ENCODE peak calls at places on chromosomes 4 and X, in six cellular contexts. P is heart left ventricle, I is kidney epithelial cell, V is astrocyte, H is H7, Q is fibroblast of mammary gland. B is an unnamed sample.

GRCh38 chr4:6327220-6327917 is 57.7 kb downstream of the WFS1 start:
- DNase-seq in H (peak), V (no peak), I (no peak), P (peak), Q (peak), B (peak)

GRCh38 chrX:148620023-148620422 is 119.6 kb downstream of the AFF2 start:
- DNase-seq in P (no peak), Q (no peak), I (no peak), V (peak), H (no peak), B (no peak)

GRCh38 chr4:7425591-7426468 is 8.9 kb downstream of the PSAPL1 start:
- DNase-seq in P (no peak), I (no peak), Q (no peak), V (no peak), H (peak), B (no peak)

GRCh38 chr4:2932951-2933565 is 30.1 kb downstream of the NOP14 start:
- DNase-seq in P (no peak), Q (no peak), H (peak), I (no peak), V (no peak), B (no peak)

GRCh38 chr4:111678466-111678865 is 466.8 kb upstream of the FAM241A start:
- DNase-seq in H (no peak), Q (peak), P (no peak), V (peak), I (peak), B (peak)

GRCh38 chrX:154693394-154693793 is 40.0 kb upstream of the CTAG2 start:
- DNase-seq in I (no peak), H (no peak), Q (no peak), V (no peak), P (no peak), B (no peak)

GRCh38 chr4:151887151-151887815 is 126.5 kb upstream of the GATB start:
- DNase-seq in H (no peak), I (peak), P (no peak), Q (peak), V (peak), B (peak)

GRCh38 chr4:7764466-7764865 is 175.2 kb downstream of the AFAP1 start:
- DNase-seq in I (no peak), Q (no peak), V (no peak), H (no peak), P (no peak), B (no peak)

GRCh38 chr4:159606835-159607234 is 504.0 kb downstream of the RAPGEF2 start:
- DNase-seq in P (no peak), H (no peak), Q (no peak), V (peak), I (no peak), B (no peak)

GRCh38 chrX:66544181-66544580 is 94.7 kb downstream of the EDA2R start:
- DNase-seq in I (no peak), V (no peak), H (no peak), P (no peak), Q (no peak), B (no peak)

GRCh38 chr4:48462363-48462762 is 20.8 kb upstream of the SLC10A4 start:
- DNase-seq in H (no peak), P (no peak), Q (no peak), V (no peak), I (no peak), B (no peak)

GRCh38 chr4:123449780-123450179 is 53.2 kb downstream of the SPRY1 start:
- DNase-seq in Q (peak), P (no peak), V (peak), H (no peak), I (peak), B (no peak)

GRCh38 chrX:10098235-10098819 is 58.4 kb upstream of the CLCN4 start:
- DNase-seq in P (no peak), H (no peak), I (no peak), Q (peak), V (no peak), B (no peak)

GRCh38 chr4:113476800-113477199 is 284.7 kb downstream of the CAMK2D start:
- DNase-seq in Q (peak), I (no peak), H (no peak), P (no peak), V (no peak), B (peak)

GRCh38 chrX:51456246-51456645 is 40.1 kb downstream of the NUDT11 start:
- DNase-seq in Q (no peak), V (no peak), H (no peak), P (no peak), I (no peak), B (no peak)

GRCh38 chr4:118765399-118765798 is 70.5 kb downstream of the SEC24D start:
- DNase-seq in I (peak), H (no peak), Q (peak), P (no peak), V (peak), B (peak)

GRCh38 chrX:3037218-3037617 is 4.1 kb upstream of the ARSF start:
- DNase-seq in Q (no peak), V (no peak), H (no peak), P (no peak), I (no peak), B (no peak)

GRCh38 chrX:7307720-7308119 is 159.8 kb upstream of the PUDP start:
- DNase-seq in V (no peak), I (no peak), P (no peak), H (no peak), Q (no peak), B (no peak)

GRCh38 chr4:174207370-174207769 is 76.1 kb downstream of the FBXO8 start:
- DNase-seq in Q (peak), P (no peak), V (no peak), I (no peak), H (no peak), B (no peak)

GRCh38 chr4:174198396-174199179 is 84.9 kb downstream of the FBXO8 start:
- DNase-seq in P (no peak), V (peak), H (no peak), Q (peak), I (no peak), B (peak)

GRCh38 chr4:174204194-174204831 is 79.2 kb downstream of the FBXO8 start:
- DNase-seq in I (no peak), V (no peak), Q (no peak), H (peak), P (no peak), B (no peak)

GRCh38 chr4:174199735-174200134 is 83.7 kb downstream of the FBXO8 start:
- DNase-seq in I (no peak), Q (no peak), P (no peak), H (no peak), V (no peak), B (no peak)

GRCh38 chr4:174201898-174202297 is 81.6 kb downstream of the FBXO8 start:
- DNase-seq in H (no peak), Q (no peak), I (no peak), V (no peak), P (no peak), B (no peak)
- H3K4me3 ChIP-seq in H (no peak), Q (no peak), I (no peak), V (no peak), P (no peak), B (no peak)

DNA sequence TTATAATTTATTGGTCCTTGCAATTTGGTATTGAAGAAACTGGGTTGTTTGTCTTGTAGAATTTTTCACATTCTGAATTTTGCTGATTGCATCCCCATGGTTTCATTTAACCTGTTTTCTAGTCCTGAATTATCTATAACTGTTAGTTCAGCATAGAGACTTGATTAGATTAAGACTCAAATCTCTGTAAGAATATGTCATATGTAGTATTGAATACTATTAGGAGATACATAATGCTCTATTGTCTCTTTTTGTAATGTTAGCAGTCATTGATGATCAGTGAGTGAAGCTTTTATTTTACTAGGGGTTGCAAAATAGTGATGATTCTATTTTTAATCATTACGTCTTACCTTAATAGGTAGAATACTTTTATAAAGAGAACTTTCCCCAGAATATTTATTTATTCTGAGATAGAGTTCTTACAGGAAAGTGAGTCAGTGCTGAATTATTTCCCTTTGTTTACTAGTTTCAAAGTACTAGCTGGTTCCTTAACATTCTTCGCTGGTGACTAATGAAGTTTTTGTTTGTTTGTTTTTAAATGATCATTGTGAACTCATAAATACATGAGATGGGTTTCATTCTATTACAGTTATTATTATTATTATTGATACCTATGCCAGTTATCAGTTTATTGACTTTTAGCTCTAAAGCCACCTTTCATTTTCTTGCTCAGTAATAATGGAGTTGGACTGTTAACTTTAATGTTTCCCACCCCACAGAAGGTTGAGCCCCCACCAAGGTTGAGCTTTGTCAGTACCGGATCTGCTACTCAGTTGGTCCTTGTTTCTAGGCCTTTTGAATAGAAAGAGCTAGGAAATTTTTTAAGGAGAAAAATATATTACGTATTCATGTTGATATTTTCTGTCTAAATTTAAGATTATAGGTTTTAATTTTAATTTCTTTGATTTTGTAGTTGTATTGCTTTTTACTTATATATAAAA is 102.3 kb downstream of the LARP1B start:
- DNase-seq in H (no peak), Q (peak), V (peak), P (no peak), I (peak), B (peak)
- H3K4me3 ChIP-seq in H (no peak), Q (no peak), V (no peak), P (no peak), I (no peak), B (no peak)

DNA sequence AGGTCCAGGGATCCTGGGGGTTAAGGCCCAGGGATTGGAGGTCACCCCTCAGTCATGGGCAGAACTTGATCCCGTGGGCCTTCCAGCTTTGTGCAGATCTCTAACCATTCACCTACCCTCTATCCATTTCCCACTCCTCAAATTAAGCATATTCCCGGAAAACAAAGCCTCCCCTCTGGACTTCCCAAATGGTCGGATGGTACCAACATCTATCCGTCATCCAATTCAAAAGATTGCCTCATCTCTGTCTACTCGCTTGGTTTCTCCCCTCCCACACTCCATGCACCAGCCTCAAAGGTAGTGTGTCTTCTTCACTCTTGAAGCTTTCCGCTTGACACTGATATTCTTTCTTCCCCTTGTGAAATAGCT is 473 bp upstream of the BCLAF3 start:
- DNase-seq in H (no peak), P (no peak), V (no peak), Q (no peak), I (no peak), B (no peak)
- H3K4me3 ChIP-seq in H (no peak), P (peak), V (peak), Q (peak), I (peak), B (peak)

GRCh38 chrX:152897216-152898144 is at the start of gene ZNF185:
- DNase-seq in V (peak), P (no peak), Q (no peak), I (no peak), H (peak), B (no peak)
- H3K4me3 ChIP-seq in V (peak), P (peak), Q (no peak), I (peak), H (peak), B (peak)

GRCh38 chr4:52709155-52709554 is 42.1 kb downstream of the ERVMER34-1 start:
- DNase-seq in V (no peak), I (no peak), P (no peak), H (no peak), Q (no peak), B (no peak)

GRCh38 chr4:52712172-52712990 is 38.8 kb downstream of the ERVMER34-1 start:
- DNase-seq in P (peak), I (peak), V (peak), Q (peak), H (peak), B (peak)

GRCh38 chr4:52711834-52712171 is 39.4 kb downstream of the ERVMER34-1 start:
- DNase-seq in V (no peak), Q (no peak), P (no peak), H (no peak), I (no peak), B (no peak)

GRCh38 chr4:52712991-52713275 is 38.3 kb downstream of the ERVMER34-1 start:
- DNase-seq in I (no peak), H (no peak), V (no peak), Q (no peak), P (no peak), B (peak)

DNA sequence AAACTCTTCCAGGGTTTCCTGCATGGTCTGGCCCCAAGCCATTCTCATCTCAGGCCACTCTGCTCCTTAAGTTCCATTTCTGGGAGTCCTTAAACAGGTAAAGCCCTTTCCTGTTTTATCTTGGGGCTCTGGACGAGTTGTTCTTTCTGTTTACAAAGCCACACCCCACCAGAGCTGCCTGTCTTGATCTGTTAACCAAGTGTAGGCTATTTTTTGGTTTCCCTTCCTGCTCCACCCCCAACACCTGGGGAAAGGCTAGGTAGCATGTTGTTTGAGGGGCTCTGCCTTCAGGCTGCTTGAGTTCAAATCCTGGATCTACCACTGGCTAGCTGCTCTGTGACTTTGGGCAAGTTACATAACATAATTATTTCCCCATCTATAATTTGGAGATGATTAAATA is 40.0 kb downstream of the ERVMER34-1 start:
- DNase-seq in I (no peak), Q (no peak), H (no peak), V (no peak), P (no peak), B (no peak)
- H3K4me3 ChIP-seq in I (no peak), Q (no peak), H (no peak), V (no peak), P (no peak), B (no peak)

B was measured in fibroblast of the aortic adventitia.